ENCODE peak calls at places on chromosomes 12 and 14, in five cellular contexts. G is AG08396, P is uterus, U is psoas muscle, W is lower leg skin. E is an unnamed sample.

GRCh38 chr14:62885451-62885850 is 159.8 kb downstream of the KCNH5 start:
- DNase-seq in U (no peak), G (peak), W (no peak), P (no peak), E (no peak)

GRCh38 chr12:54773593-54773992 is 80.7 kb upstream of the MUCL1 start:
- DNase-seq in U (no peak), P (no peak), G (no peak), W (no peak), E (no peak)

GRCh38 chr14:55578511-55578910 is 1.5 kb upstream of the KTN1 start:
- DNase-seq in P (no peak), W (no peak), U (no peak), G (no peak), E (no peak)

GRCh38 chr12:130357729-130358330 is 20.1 kb downstream of the PIWIL1 start:
- DNase-seq in W (no peak), P (no peak), G (no peak), U (no peak), E (no peak)

GRCh38 chr12:71799105-71799504 is 40.5 kb upstream of the TBC1D15 start:
- DNase-seq in W (no peak), G (peak), U (no peak), P (no peak), E (peak)

GRCh38 chr14:105419305-105420091 is at the start of gene MTA1:
- DNase-seq in G (peak), P (no peak), W (no peak), U (peak), E (peak)

GRCh38 chr12:122835693-122836026 is 403 bp downstream of the HIP1R start:
- DNase-seq in U (no peak), W (no peak), P (no peak), G (peak), E (no peak)

GRCh38 chr14:101494826-101495225 is 66.5 kb upstream of the DIO3 start:
- DNase-seq in P (peak), G (no peak), U (no peak), W (no peak), E (peak)

GRCh38 chr12:95600567-95600966 is 49.3 kb upstream of the USP44 start:
- DNase-seq in U (peak), G (no peak), P (no peak), W (no peak), E (no peak)

GRCh38 chr12:32312049-32312670 is 87.2 kb upstream of the FGD4 start:
- DNase-seq in W (no peak), P (no peak), U (no peak), G (peak), E (peak)

GRCh38 chr12:47021298-47021697 is 58.1 kb upstream of the PCED1B start:
- DNase-seq in P (no peak), W (no peak), G (peak), U (no peak), E (peak)

GRCh38 chr12:25447046-25447445 is 106.0 kb downstream of the LMNTD1 start:
- DNase-seq in W (no peak), G (no peak), U (no peak), P (no peak), E (no peak)

GRCh38 chr12:114726092-114726710 is 42.2 kb upstream of the TBX3 start:
- DNase-seq in W (no peak), U (no peak), P (no peak), G (no peak), E (no peak)

GRCh38 chr12:130829391-130830245 is 9.4 kb downstream of the STX2 start:
- DNase-seq in U (no peak), P (no peak), G (no peak), W (no peak), E (no peak)

GRCh38 chr12:27969011-27969900 is 3.3 kb downstream of the PTHLH start:
- DNase-seq in G (peak), W (no peak), U (peak), P (peak), E (peak)

GRCh38 chr12:130879212-130879686 is 7.4 kb downstream of the RAN start:
- DNase-seq in P (no peak), U (no peak), G (no peak), W (no peak), E (no peak)

E was measured in osteoblast.